ENCODE peak calls at places on chromosomes 6 and 20, in ten cellular contexts. A is GM20000; V is cardiac fibroblast; X is stimulated activated CD4-positive, alpha-beta T cell treated with anti-CD3 and anti-CD28 coated beads, TNF-alpha, amount 100 ng/mL, for 48 hours; R is AG08395; I is left ventricle myocardium superior; B is WTC11; T is choroid plexus epithelial cell; C is Kasumi-1; E is GM12892. J is an unnamed sample.

GRCh38 chr6:21103626-21104224 is 489.8 kb upstream of the SOX4 start:
- DNase-seq in E (no peak), V (no peak), T (no peak), A (no peak), X (no peak), I (no peak), R (no peak), B (no peak), C (no peak), J (no peak)

GRCh38 chr6:79369026-79369425 is 134.5 kb upstream of the HMGN3 start:
- DNase-seq in I (no peak), T (no peak), A (no peak), X (no peak), E (no peak), V (no peak), C (no peak), R (no peak), B (no peak), J (no peak)

GRCh38 chr20:32036252-32036651 is 15.8 kb upstream of the HCK start:
- DNase-seq in C (no peak), X (no peak), E (no peak), B (no peak), R (no peak), T (no peak), A (no peak), I (no peak), V (no peak), J (no peak)

GRCh38 chr6:100202417-100203194 is 208.6 kb upstream of the MCHR2 start:
- DNase-seq in T (peak), I (no peak), C (no peak), V (peak), R (peak), A (no peak), B (no peak), X (no peak), E (no peak), J (no peak)

GRCh38 chr20:815914-816606 is 17.5 kb upstream of the FAM110A start:
- DNase-seq in X (peak), C (peak), R (peak), V (peak), I (peak), B (peak), A (peak), T (peak), E (peak), J (peak)

GRCh38 chr20:61623451-61623850 is 371.4 kb downstream of the CDH4 start:
- DNase-seq in B (no peak), E (no peak), V (no peak), X (no peak), I (no peak), R (no peak), C (no peak), T (no peak), A (no peak), J (no peak)

GRCh38 chr20:14199111-14199510 is 138.3 kb downstream of the FLRT3 start:
- DNase-seq in B (no peak), X (no peak), A (no peak), R (no peak), I (no peak), T (peak), C (no peak), V (no peak), E (no peak), J (no peak)

GRCh38 chr6:121590438-121590837 is 155.0 kb downstream of the GJA1 start:
- DNase-seq in A (no peak), T (peak), B (no peak), I (no peak), R (no peak), E (no peak), V (peak), X (no peak), C (no peak), J (no peak)

GRCh38 chr20:63689046-63690000 is 7.1 kb upstream of the TNFRSF6B start:
- DNase-seq in X (no peak), T (no peak), B (no peak), A (no peak), I (peak), V (no peak), E (no peak), R (no peak), C (no peak), J (no peak)

GRCh38 chr6:11744753-11745152 is 33.9 kb downstream of the ADTRP start:
- DNase-seq in V (peak), B (no peak), R (peak), E (no peak), X (no peak), C (no peak), I (peak), A (no peak), T (peak), J (no peak)

GRCh38 chr6:135883045-135883444 is 31.5 kb downstream of the PDE7B start:
- DNase-seq in R (no peak), X (no peak), C (no peak), B (no peak), E (no peak), I (no peak), T (peak), A (no peak), V (no peak), J (no peak)

J was measured in MM.1S.